ENCODE peak calls at places on chromosomes 12 and 14, in seven cellular contexts. One of them, this sample, is unnamed.

GRCh38 chr12:47904647-47905312 is at the start of gene VDR:
- DNase-seq in neural progenitor cell: peak; percentile 91
- DNase-seq in transverse colon: peak; percentile 88
- DNase-seq in A549: peak; percentile 87
- DNase-seq in cardiac fibroblast: peak; percentile 75
- DNase-seq in GM23338: peak; percentile 90
- DNase-seq in nephron progenitor cell: peak; percentile 78
- DNase-seq in this sample: peak; percentile 62

GRCh38 chr12:49000346-49000745 is 1.2 kb upstream of the DDN start:
- DNase-seq in neural progenitor cell: no peak
- DNase-seq in transverse colon: no peak
- DNase-seq in A549: no peak
- DNase-seq in cardiac fibroblast: no peak
- DNase-seq in GM23338: no peak
- DNase-seq in nephron progenitor cell: no peak
- DNase-seq in this sample: no peak

GRCh38 chr12:88658009-88658408 is 77.7 kb upstream of the KITLG start:
- DNase-seq in neural progenitor cell: no peak
- DNase-seq in transverse colon: no peak
- DNase-seq in A549: no peak
- DNase-seq in cardiac fibroblast: peak; percentile 71
- DNase-seq in GM23338: no peak
- DNase-seq in nephron progenitor cell: no peak
- DNase-seq in this sample: no peak

GRCh38 chr12:107322063-107322462 is 228.7 kb upstream of the CRY1 start:
- DNase-seq in neural progenitor cell: no peak
- DNase-seq in transverse colon: no peak
- DNase-seq in A549: no peak
- DNase-seq in cardiac fibroblast: no peak
- DNase-seq in GM23338: no peak
- DNase-seq in nephron progenitor cell: no peak
- DNase-seq in this sample: no peak

GRCh38 chr12:132243596-132244289 is 85.6 kb downstream of the GALNT9 start:
- DNase-seq in neural progenitor cell: peak; percentile 64
- DNase-seq in transverse colon: no peak
- DNase-seq in A549: no peak
- DNase-seq in cardiac fibroblast: no peak
- DNase-seq in GM23338: peak; percentile 55
- DNase-seq in nephron progenitor cell: no peak
- DNase-seq in this sample: no peak

GRCh38 chr12:98909749-98910148 is 264.7 kb downstream of the APAF1 start:
- DNase-seq in neural progenitor cell: peak; percentile 88
- DNase-seq in transverse colon: no peak
- DNase-seq in A549: no peak
- DNase-seq in cardiac fibroblast: no peak
- DNase-seq in GM23338: peak; percentile 87
- DNase-seq in nephron progenitor cell: no peak
- DNase-seq in this sample: no peak

GRCh38 chr12:117468016-117468415 is 106.6 kb upstream of the NOS1 start:
- DNase-seq in neural progenitor cell: no peak
- DNase-seq in transverse colon: no peak
- DNase-seq in A549: no peak
- DNase-seq in cardiac fibroblast: no peak
- DNase-seq in GM23338: no peak
- DNase-seq in nephron progenitor cell: no peak
- DNase-seq in this sample: no peak

GRCh38 chr12:29216797-29217583 is 67.9 kb downstream of the FAR2 start:
- DNase-seq in neural progenitor cell: no peak
- DNase-seq in transverse colon: no peak
- DNase-seq in A549: no peak
- DNase-seq in cardiac fibroblast: peak; percentile 81
- DNase-seq in GM23338: no peak
- DNase-seq in nephron progenitor cell: no peak
- DNase-seq in this sample: no peak

GRCh38 chr14:70448633-70449032 is 3.3 kb upstream of the ADAM21 start:
- DNase-seq in neural progenitor cell: no peak
- DNase-seq in transverse colon: no peak
- DNase-seq in A549: peak; percentile 48
- DNase-seq in cardiac fibroblast: peak; percentile 40
- DNase-seq in GM23338: no peak
- DNase-seq in nephron progenitor cell: no peak
- DNase-seq in this sample: no peak

GRCh38 chr12:104215638-104216297 is at the start of gene TXNRD1:
- DNase-seq in neural progenitor cell: peak; percentile 94
- DNase-seq in transverse colon: peak; percentile 86
- DNase-seq in A549: peak; percentile 94
- DNase-seq in cardiac fibroblast: peak; percentile 86
- DNase-seq in GM23338: peak; percentile 94
- DNase-seq in nephron progenitor cell: peak; percentile 90
- DNase-seq in this sample: peak; percentile 68

GRCh38 chr12:32390572-32391219 is 8.7 kb upstream of the FGD4 start:
- DNase-seq in neural progenitor cell: no peak
- DNase-seq in transverse colon: peak; percentile 46
- DNase-seq in A549: peak; percentile 77
- DNase-seq in cardiac fibroblast: peak; percentile 33
- DNase-seq in GM23338: peak; percentile 76
- DNase-seq in nephron progenitor cell: no peak
- DNase-seq in this sample: no peak

DNA sequence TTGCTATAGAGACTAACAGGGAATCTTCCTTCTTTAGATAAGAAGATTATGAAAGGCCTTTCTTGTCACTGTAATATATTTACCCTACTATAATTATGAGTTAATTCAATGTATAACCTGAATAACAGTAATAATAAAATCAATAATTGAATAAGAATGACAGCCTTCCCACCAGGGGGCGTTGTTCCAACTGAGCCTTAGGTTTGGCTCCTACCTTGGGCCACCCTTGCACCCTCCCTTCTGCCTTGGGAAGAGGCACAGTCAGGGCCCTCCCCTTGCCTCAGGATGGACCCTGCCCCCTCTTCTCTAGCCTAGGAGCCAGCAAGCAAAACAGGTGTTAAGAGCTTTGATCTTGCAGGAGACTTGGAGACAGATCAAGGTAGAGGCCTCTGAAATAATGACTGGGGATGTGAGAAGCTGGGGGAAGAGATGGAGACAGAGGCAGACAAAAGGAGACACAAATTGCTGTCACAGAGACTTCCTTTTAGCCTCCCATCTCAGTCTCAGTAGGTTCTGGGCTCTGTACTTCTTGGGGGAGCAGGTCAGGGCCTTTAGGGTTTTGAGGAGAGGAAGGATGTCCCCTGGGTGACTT is 40.1 kb upstream of the CISTR start:
- DNase-seq in neural progenitor cell: peak; percentile 38
- DNase-seq in transverse colon: no peak
- DNase-seq in A549: peak; percentile 42
- DNase-seq in cardiac fibroblast: no peak
- DNase-seq in GM23338: peak; percentile 80
- DNase-seq in nephron progenitor cell: peak; percentile 40
- DNase-seq in this sample: no peak
- TF ChIP-seq CTCF in neural progenitor cell: peak; percentile 68
- TF ChIP-seq CTCF in transverse colon: no peak
- TF ChIP-seq CTCF in A549: peak; percentile 54
- TF ChIP-seq CTCF in cardiac fibroblast: peak; percentile 45
- TF ChIP-seq CTCF in GM23338: peak; percentile 79
- TF ChIP-seq CTCF in nephron progenitor cell: peak; percentile 40
- TF ChIP-seq CTCF in this sample: peak; percentile 66

GRCh38 chr14:23866269-23866668 is 87.3 kb upstream of the DHRS4 start:
- DNase-seq in neural progenitor cell: no peak
- DNase-seq in transverse colon: no peak
- DNase-seq in A549: no peak
- DNase-seq in cardiac fibroblast: no peak
- DNase-seq in GM23338: no peak
- DNase-seq in nephron progenitor cell: no peak
- DNase-seq in this sample: no peak
- TF ChIP-seq CTCF in neural progenitor cell: no peak
- TF ChIP-seq CTCF in transverse colon: no peak
- TF ChIP-seq CTCF in A549: no peak
- TF ChIP-seq CTCF in cardiac fibroblast: no peak
- TF ChIP-seq CTCF in GM23338: no peak
- TF ChIP-seq CTCF in nephron progenitor cell: no peak
- TF ChIP-seq CTCF in this sample: no peak

GRCh38 chr14:89388853-89389252 is 28.2 kb downstream of the FOXN3 start:
- DNase-seq in neural progenitor cell: peak; percentile 30
- DNase-seq in transverse colon: no peak
- DNase-seq in A549: no peak
- DNase-seq in cardiac fibroblast: peak; percentile 56
- DNase-seq in GM23338: peak; percentile 63
- DNase-seq in nephron progenitor cell: no peak
- DNase-seq in this sample: no peak
- TF ChIP-seq CTCF in neural progenitor cell: peak; percentile 18
- TF ChIP-seq CTCF in transverse colon: no peak
- TF ChIP-seq CTCF in A549: no peak
- TF ChIP-seq CTCF in cardiac fibroblast: peak; percentile 32
- TF ChIP-seq CTCF in GM23338: peak; percentile 45
- TF ChIP-seq CTCF in nephron progenitor cell: no peak
- TF ChIP-seq CTCF in this sample: no peak

DNA sequence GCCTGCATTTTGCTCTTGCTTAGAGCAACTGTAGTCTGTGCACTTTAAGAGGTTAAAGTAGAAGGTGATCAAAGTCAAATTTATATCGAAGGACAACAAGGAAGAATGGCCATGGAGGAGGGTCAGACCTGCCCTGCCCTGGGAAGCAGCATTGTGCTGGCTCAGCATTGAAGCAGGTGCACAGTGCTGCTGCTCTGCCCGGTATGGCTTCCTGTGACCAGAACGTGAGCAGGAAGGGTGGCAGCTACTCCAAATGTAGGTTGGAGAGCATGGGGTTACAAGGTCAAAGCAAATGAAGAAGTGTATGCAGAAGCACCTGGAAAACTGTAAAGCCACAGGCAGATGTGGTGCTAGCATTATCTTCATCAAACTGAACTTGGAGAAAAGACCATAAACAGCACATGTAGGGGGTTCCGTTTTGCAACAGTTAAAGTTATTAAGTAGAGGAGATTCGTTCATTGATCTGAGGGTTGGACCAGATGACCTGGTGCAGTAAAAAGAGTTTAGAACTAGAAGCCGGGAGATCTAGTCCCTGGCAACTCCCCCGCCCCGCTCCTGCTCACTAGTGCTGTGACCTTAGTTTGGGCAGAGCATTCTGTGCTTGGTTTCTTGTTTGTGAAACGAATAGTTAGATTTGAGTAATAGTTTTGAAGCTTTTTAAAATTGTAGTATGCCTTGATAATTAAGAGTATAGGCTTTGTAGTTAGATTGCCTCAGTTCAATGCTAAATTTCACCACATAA is 84.2 kb downstream of the SCN8A start:
- DNase-seq in neural progenitor cell: no peak
- DNase-seq in transverse colon: no peak
- DNase-seq in A549: no peak
- DNase-seq in cardiac fibroblast: no peak
- DNase-seq in GM23338: no peak
- DNase-seq in nephron progenitor cell: no peak
- DNase-seq in this sample: no peak
- TF ChIP-seq CTCF in neural progenitor cell: no peak
- TF ChIP-seq CTCF in transverse colon: no peak
- TF ChIP-seq CTCF in A549: no peak
- TF ChIP-seq CTCF in cardiac fibroblast: no peak
- TF ChIP-seq CTCF in GM23338: no peak
- TF ChIP-seq CTCF in nephron progenitor cell: no peak
- TF ChIP-seq CTCF in this sample: no peak

GRCh38 chr14:86955955-86956354 is 1037.0 kb downstream of the GALC start:
- DNase-seq in neural progenitor cell: no peak
- DNase-seq in transverse colon: no peak
- DNase-seq in A549: no peak
- DNase-seq in cardiac fibroblast: no peak
- DNase-seq in GM23338: no peak
- DNase-seq in nephron progenitor cell: no peak
- DNase-seq in this sample: no peak

DNA sequence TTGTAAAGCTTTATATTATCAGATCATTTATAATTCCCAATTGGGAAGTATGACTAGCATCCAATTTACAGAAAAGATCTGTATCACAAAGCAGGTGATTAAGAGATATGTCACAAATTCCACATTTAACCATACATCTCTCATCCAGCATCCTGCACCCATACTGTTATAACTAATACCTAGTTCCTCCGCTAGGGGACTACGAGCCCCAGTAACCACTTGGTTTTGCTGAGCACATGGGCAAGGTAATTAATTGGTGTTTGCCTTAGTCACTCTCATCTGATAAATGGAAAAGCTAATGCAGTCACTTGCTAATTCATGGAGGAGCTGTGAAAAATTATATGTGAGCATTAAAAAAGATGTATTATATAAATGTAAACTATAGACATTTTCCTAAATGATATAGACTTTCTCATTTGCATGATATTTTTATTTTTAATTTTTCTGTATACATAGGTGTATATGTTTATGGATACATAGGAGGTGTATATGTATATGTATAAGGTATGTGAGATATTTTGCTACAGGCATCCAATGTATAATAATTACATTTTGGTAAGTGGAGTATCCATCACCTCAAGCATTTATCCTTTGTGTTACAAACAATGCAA is 1031.8 kb downstream of the GALC start:
- DNase-seq in neural progenitor cell: peak; percentile 52
- DNase-seq in transverse colon: no peak
- DNase-seq in A549: peak; percentile 18
- DNase-seq in cardiac fibroblast: peak; percentile 18
- DNase-seq in GM23338: peak; percentile 71
- DNase-seq in nephron progenitor cell: no peak
- DNase-seq in this sample: no peak
- TF ChIP-seq CTCF in neural progenitor cell: peak; percentile 72
- TF ChIP-seq CTCF in transverse colon: no peak
- TF ChIP-seq CTCF in A549: no peak
- TF ChIP-seq CTCF in cardiac fibroblast: peak; percentile 31
- TF ChIP-seq CTCF in GM23338: peak; percentile 78
- TF ChIP-seq CTCF in nephron progenitor cell: peak; percentile 49
- TF ChIP-seq CTCF in this sample: peak; percentile 23

GRCh38 chr14:39232554-39233415 is 930 bp upstream of the MIA2 start:
- DNase-seq in neural progenitor cell: no peak
- DNase-seq in transverse colon: no peak
- DNase-seq in A549: peak; percentile 18
- DNase-seq in cardiac fibroblast: peak; percentile 86
- DNase-seq in GM23338: no peak
- DNase-seq in nephron progenitor cell: no peak
- DNase-seq in this sample: no peak
- TF ChIP-seq CTCF in neural progenitor cell: no peak
- TF ChIP-seq CTCF in transverse colon: no peak
- TF ChIP-seq CTCF in A549: no peak
- TF ChIP-seq CTCF in cardiac fibroblast: no peak
- TF ChIP-seq CTCF in GM23338: no peak
- TF ChIP-seq CTCF in nephron progenitor cell: no peak
- TF ChIP-seq CTCF in this sample: no peak

DNA sequence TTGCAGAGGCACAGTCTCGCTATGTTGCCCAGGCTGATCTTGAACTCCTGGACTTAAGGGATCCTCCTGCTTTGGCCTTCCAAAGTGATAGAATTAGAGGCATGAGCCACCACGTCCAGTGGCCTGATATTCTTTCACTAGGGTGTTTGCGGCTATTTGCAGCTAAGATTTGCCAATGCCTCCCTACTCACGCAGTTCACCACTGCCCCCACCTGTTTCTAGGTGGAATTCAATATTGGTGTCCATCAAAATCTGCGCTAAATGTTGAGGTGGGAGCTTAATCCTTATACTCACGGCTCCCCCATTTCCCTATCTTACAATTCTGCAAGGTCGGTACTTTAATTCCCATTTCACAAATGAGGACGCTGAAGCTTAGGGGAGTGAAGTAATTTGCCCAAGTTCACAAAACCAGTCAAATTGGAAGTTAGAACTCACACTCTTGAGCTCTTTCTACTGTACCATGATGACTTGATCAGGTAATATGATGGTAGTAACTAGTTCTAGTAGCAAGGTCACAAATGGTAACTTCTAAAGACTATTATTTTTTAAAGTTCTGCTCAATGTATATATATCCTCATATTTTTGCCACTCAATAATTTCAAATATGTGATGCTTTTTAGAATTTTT is 22.1 kb upstream of the LRRC9 start:
- DNase-seq in neural progenitor cell: peak; percentile 74
- DNase-seq in transverse colon: peak; percentile 21
- DNase-seq in A549: peak; percentile 40
- DNase-seq in cardiac fibroblast: peak; percentile 41
- DNase-seq in GM23338: peak; percentile 76
- DNase-seq in nephron progenitor cell: peak; percentile 23
- DNase-seq in this sample: no peak
- TF ChIP-seq CTCF in neural progenitor cell: peak; percentile 74
- TF ChIP-seq CTCF in transverse colon: peak; percentile 54
- TF ChIP-seq CTCF in A549: peak; percentile 35
- TF ChIP-seq CTCF in cardiac fibroblast: peak; percentile 55
- TF ChIP-seq CTCF in GM23338: peak; percentile 86
- TF ChIP-seq CTCF in nephron progenitor cell: peak; percentile 45
- TF ChIP-seq CTCF in this sample: no peak